ENCODE peak calls at places on chromosomes 3 and 15, in five cellular contexts. P is right atrium auricular region; E is fibroblast of lung; S is IMR-90; R is CD8-positive, alpha-beta memory T cell. T is an unnamed sample.
A peak's percentile ranks its signal among the peaks of the same experiment; 100 is the strongest.

GRCh38 chr3:16203031-16203430 is 28.6 kb downstream of the GALNT15 start:
- DNase-seq in P (no peak), E (peak; percentile 86), S (peak; percentile 84), R (no peak), T (no peak)

GRCh38 chr3:179079537-179079936 is 7.9 kb upstream of the ZMAT3 start:
- DNase-seq in P (no peak), E (no peak), S (no peak), R (no peak), T (no peak)

GRCh38 chr3:36701903-36702374 is 62.4 kb downstream of the DCLK3 start:
- DNase-seq in P (no peak), E (peak; percentile 90), S (peak; percentile 96), R (no peak), T (no peak)

GRCh38 chr15:20340931-20341661 is 200.5 kb downstream of the GOLGA6L6 start:
- DNase-seq in P (peak; percentile 81), E (no peak), S (no peak), R (peak; percentile 71), T (peak; percentile 81)

GRCh38 chr3:38707730-38708129 is 58.2 kb upstream of the SCN5A start:
- DNase-seq in P (no peak), E (no peak), S (no peak), R (no peak), T (no peak)

GRCh38 chr3:18354706-18355105 is 70.4 kb downstream of the SATB1 start:
- DNase-seq in P (no peak), E (peak; percentile 63), S (no peak), R (no peak), T (no peak)

GRCh38 chr15:74790080-74790916 is 8.4 kb downstream of the CSK start:
- DNase-seq in P (peak; percentile 75), E (peak; percentile 94), S (peak; percentile 85), R (no peak), T (peak; percentile 84)

GRCh38 chr3:138114988-138115971 is at the start of gene DZIP1L:
- DNase-seq in P (peak; percentile 75), E (peak; percentile 79), S (peak; percentile 70), R (no peak), T (peak; percentile 65)

GRCh38 chr3:13653631-13654279 is 104.8 kb downstream of the FBLN2 start:
- DNase-seq in P (no peak), E (no peak), S (no peak), R (no peak), T (no peak)

GRCh38 chr3:150736316-150736719 is 26.7 kb downstream of the SIAH2 start:
- DNase-seq in P (no peak), E (no peak), S (no peak), R (no peak), T (no peak)

GRCh38 chr15:70851889-70852288 is 2.1 kb downstream of the LARP6 start:
- DNase-seq in P (no peak), E (no peak), S (no peak), R (no peak), T (no peak)

GRCh38 chr3:120791958-120792357 is 49.4 kb downstream of the GTF2E1 start:
- DNase-seq in P (no peak), E (peak; percentile 88), S (peak; percentile 80), R (no peak), T (no peak)

GRCh38 chr3:3693593-3693992 is 105.6 kb upstream of the LRRN1 start:
- DNase-seq in P (no peak), E (no peak), S (no peak), R (no peak), T (no peak)

GRCh38 chr3:14822134-14822533 is 3.4 kb downstream of the FGD5 start:
- DNase-seq in P (no peak), E (no peak), S (no peak), R (no peak), T (no peak)

GRCh38 chr3:105277656-105278055 is 89.1 kb upstream of the ALCAM start:
- DNase-seq in P (no peak), E (peak; percentile 45), S (peak; percentile 41), R (no peak), T (no peak)

GRCh38 chr3:150251187-150251592 is 156.9 kb upstream of the TSC22D2 start:
- DNase-seq in P (no peak), E (peak; percentile 23), S (no peak), R (no peak), T (no peak)

GRCh38 chr3:177905895-177906511 is 630.2 kb upstream of the KCNMB2 start:
- DNase-seq in P (no peak), E (peak; percentile 96), S (peak; percentile 83), R (no peak), T (no peak)

GRCh38 chr15:68126415-68126814 is 72.3 kb downstream of the PIAS1 start:
- DNase-seq in P (no peak), E (no peak), S (no peak), R (no peak), T (peak; percentile 32)

GRCh38 chr3:137845161-137845560 is 81.0 kb downstream of the SOX14 start:
- DNase-seq in P (no peak), E (no peak), S (no peak), R (no peak), T (no peak)

GRCh38 chr3:156617781-156618180 is 56.6 kb upstream of the TIPARP start:
- DNase-seq in P (no peak), E (no peak), S (no peak), R (no peak), T (no peak)

GRCh38 chr3:183817111-183817510 is 8.3 kb downstream of the MAP6D1 start:
- DNase-seq in P (no peak), E (no peak), S (no peak), R (no peak), T (no peak)

GRCh38 chr3:144028798-144029411 is 57.3 kb downstream of the DIPK2A start:
- DNase-seq in P (no peak), E (no peak), S (no peak), R (no peak), T (no peak)

GRCh38 chr15:84653584-84653909 is 536 bp downstream of the WDR73 start:
- DNase-seq in P (no peak), E (no peak), S (no peak), R (no peak), T (no peak)

GRCh38 chr15:67840747-67841634 is 1.1 kb upstream of the RNU6-1 start:
- DNase-seq in P (peak; percentile 68), E (peak; percentile 58), S (peak; percentile 58), R (no peak), T (no peak)

GRCh38 chr3:16568532-16568931 is 36.7 kb downstream of the DAZL start:
- DNase-seq in P (no peak), E (no peak), S (no peak), R (no peak), T (no peak)

GRCh38 chr3:146250449-146251382 is at the start of gene PLSCR4:
- DNase-seq in P (peak; percentile 79), E (peak; percentile 81), S (peak; percentile 47), R (no peak), T (peak; percentile 87)

GRCh38 chr15:20346082-20346805 is 195.4 kb downstream of the GOLGA6L6 start:
- DNase-seq in P (no peak), E (no peak), S (no peak), R (peak; percentile 49), T (no peak)

GRCh38 chr15:59532770-59533379 is 78.7 kb upstream of the GCNT3 start:
- DNase-seq in P (no peak), E (peak; percentile 19), S (peak; percentile 21), R (no peak), T (no peak)

GRCh38 chr3:48464713-48465221 is 18.2 kb downstream of the ATRIP start:
- DNase-seq in P (no peak), E (no peak), S (no peak), R (no peak), T (peak; percentile 19)

GRCh38 chr3:118208642-118209041 is 826.0 kb downstream of the IGSF11 start:
- DNase-seq in P (no peak), E (no peak), S (no peak), R (no peak), T (no peak)

DNA sequence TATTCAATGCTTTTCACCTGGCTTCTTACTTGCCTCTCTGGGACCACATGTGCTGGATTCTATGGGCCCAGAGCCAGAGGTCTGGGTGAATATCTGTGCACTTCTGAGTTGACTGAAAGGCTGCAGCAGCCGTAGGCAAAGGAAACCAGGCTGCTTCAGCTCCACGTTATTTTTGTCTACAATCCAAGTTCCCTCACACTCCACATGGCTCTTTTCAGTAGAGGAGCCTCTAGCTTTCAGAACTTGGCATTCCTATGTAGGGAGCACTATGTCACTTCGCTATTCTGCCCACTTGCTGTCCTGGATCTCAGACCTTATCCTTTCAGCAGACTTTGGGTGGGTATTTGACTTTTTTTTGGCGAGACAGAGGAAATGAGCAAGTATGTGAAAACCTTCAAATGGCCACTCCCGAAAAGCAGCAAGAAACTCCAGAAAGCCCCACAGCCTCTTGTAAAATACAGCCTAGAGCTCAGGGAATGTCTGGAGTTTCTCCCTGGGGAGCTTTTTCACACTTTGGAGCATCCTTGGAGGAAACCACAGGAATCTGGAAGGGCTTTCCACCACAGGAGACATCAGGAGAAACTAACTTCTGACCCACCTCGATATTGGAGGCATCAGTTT is 80.9 kb downstream of the DUT start:
- DNase-seq in P (no peak), E (peak; percentile 81), S (no peak), R (no peak), T (no peak)
- H3K27ac ChIP-seq in P (peak overlapping the region; percentile 47), E (peak overlapping the region; percentile 42), S (no peak overlapping the region), R (no peak overlapping the region), T (peak overlapping the region; percentile 44)

DNA sequence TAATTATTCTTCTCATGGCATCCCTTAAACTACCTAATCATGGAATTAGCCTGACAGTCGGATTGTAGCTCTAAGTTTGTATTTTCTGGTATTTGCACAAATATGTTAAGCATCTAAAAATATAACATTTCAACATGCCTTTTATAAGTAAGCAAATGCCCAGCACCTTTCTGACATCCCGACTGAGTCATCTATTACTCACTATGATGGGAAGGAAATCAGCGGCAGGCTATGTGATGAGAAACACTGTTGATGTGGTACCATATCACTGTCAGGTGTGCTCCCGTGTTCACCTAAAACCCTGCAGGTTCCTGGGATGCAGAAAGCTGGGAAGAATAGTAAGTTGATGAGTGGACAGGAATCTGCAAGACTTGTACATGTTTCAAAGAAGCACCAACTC is 367.8 kb upstream of the IL12A start:
- DNase-seq in P (no peak), E (peak; percentile 87), S (peak; percentile 88), R (no peak), T (no peak)
- H3K4me3 ChIP-seq in P (no peak overlapping the region), E (no peak overlapping the region), S (no peak overlapping the region), R (no peak overlapping the region), T (no peak overlapping the region)

GRCh38 chr3:194197981-194198695 is 62.2 kb downstream of the HES1 start:
- DNase-seq in P (no peak), E (no peak), S (no peak), R (no peak), T (no peak)
- H3K9me3 ChIP-seq in P (no peaks in the 10 kb centered on the region), E (no peaks in the 10 kb centered on the region), S (no peaks in the 10 kb centered on the region), R (no peaks in the 10 kb centered on the region), T (no peaks in the 10 kb centered on the region)

GRCh38 chr3:133745981-133746721 is at the start of gene TF:
- DNase-seq in P (no peak), E (peak; percentile 4), S (no peak), R (no peak), T (no peak)

GRCh38 chr3:133746722-133747086 is 511 bp downstream of the TF start:
- DNase-seq in P (no peak), E (no peak), S (no peak), R (no peak), T (no peak)

GRCh38 chr3:133744241-133744640 is 2.0 kb upstream of the TF start:
- DNase-seq in P (no peak), E (no peak), S (no peak), R (no peak), T (no peak)

GRCh38 chr3:133747373-133747772 is 1.2 kb downstream of the TF start:
- DNase-seq in P (no peak), E (no peak), S (no peak), R (no peak), T (no peak)

GRCh38 chr3:133745108-133745507 is 1.1 kb upstream of the TF start:
- DNase-seq in P (no peak), E (no peak), S (no peak), R (no peak), T (no peak)
- H3K27ac ChIP-seq in P (no peak overlapping the region), E (no peak overlapping the region), S (no peak overlapping the region), R (no peak overlapping the region), T (no peak overlapping the region)